ENCODE peak calls at places on chromosomes 5 and 9, in seven cellular contexts. One of them, this sample, is unnamed.

GRCh38 chr5:446066-446725 is 3.2 kb downstream of the EXOC3 start:
- DNase-seq in D721Med: no peak
- DNase-seq in body of pancreas: peak
- DNase-seq in HFF-Myc: no peak
- DNase-seq in fibroblast of lung: no peak
- DNase-seq in MM.1S: no peak
- DNase-seq in glutamatergic neuron: no peak
- DNase-seq in this sample: no peak

GRCh38 chr5:57680686-57681085 is 198.1 kb upstream of the ACTBL2 start:
- DNase-seq in D721Med: no peak
- DNase-seq in body of pancreas: no peak
- DNase-seq in HFF-Myc: no peak
- DNase-seq in fibroblast of lung: no peak
- DNase-seq in MM.1S: no peak
- DNase-seq in glutamatergic neuron: no peak
- DNase-seq in this sample: no peak

GRCh38 chr9:109536859-109537258 is 38.8 kb upstream of the PTPN3 start:
- DNase-seq in D721Med: no peak
- DNase-seq in body of pancreas: no peak
- DNase-seq in HFF-Myc: no peak
- DNase-seq in fibroblast of lung: no peak
- DNase-seq in MM.1S: no peak
- DNase-seq in glutamatergic neuron: no peak
- DNase-seq in this sample: no peak

GRCh38 chr5:34484591-34485228 is 171.4 kb upstream of the RAI14 start:
- DNase-seq in D721Med: no peak
- DNase-seq in body of pancreas: no peak
- DNase-seq in HFF-Myc: no peak
- DNase-seq in fibroblast of lung: peak
- DNase-seq in MM.1S: no peak
- DNase-seq in glutamatergic neuron: no peak
- DNase-seq in this sample: no peak

GRCh38 chr5:593511-593910 is 18.6 kb upstream of the CEP72 start:
- DNase-seq in D721Med: no peak
- DNase-seq in body of pancreas: no peak
- DNase-seq in HFF-Myc: no peak
- DNase-seq in fibroblast of lung: no peak
- DNase-seq in MM.1S: no peak
- DNase-seq in glutamatergic neuron: no peak
- DNase-seq in this sample: no peak

GRCh38 chr9:15641301-15641700 is 88.5 kb downstream of the CCDC171 start:
- DNase-seq in D721Med: no peak
- DNase-seq in body of pancreas: no peak
- DNase-seq in HFF-Myc: no peak
- DNase-seq in fibroblast of lung: no peak
- DNase-seq in MM.1S: no peak
- DNase-seq in glutamatergic neuron: no peak
- DNase-seq in this sample: no peak

GRCh38 chr5:147530801-147531389 is 21.0 kb upstream of the DPYSL3 start:
- DNase-seq in D721Med: no peak
- DNase-seq in body of pancreas: no peak
- DNase-seq in HFF-Myc: no peak
- DNase-seq in fibroblast of lung: peak
- DNase-seq in MM.1S: no peak
- DNase-seq in glutamatergic neuron: no peak
- DNase-seq in this sample: no peak

GRCh38 chr9:110125207-110125751 is 82.7 kb downstream of the C9orf152 start:
- DNase-seq in D721Med: no peak
- DNase-seq in body of pancreas: peak
- DNase-seq in HFF-Myc: no peak
- DNase-seq in fibroblast of lung: peak
- DNase-seq in MM.1S: no peak
- DNase-seq in glutamatergic neuron: peak
- DNase-seq in this sample: no peak

GRCh38 chr9:99432075-99432474 is 210.0 kb downstream of the SEC61B start:
- DNase-seq in D721Med: no peak
- DNase-seq in body of pancreas: no peak
- DNase-seq in HFF-Myc: no peak
- DNase-seq in fibroblast of lung: no peak
- DNase-seq in MM.1S: no peak
- DNase-seq in glutamatergic neuron: no peak
- DNase-seq in this sample: no peak

GRCh38 chr5:96199713-96200183 is 233.3 kb downstream of the PCSK1 start:
- DNase-seq in D721Med: no peak
- DNase-seq in body of pancreas: no peak
- DNase-seq in HFF-Myc: no peak
- DNase-seq in fibroblast of lung: no peak
- DNase-seq in MM.1S: no peak
- DNase-seq in glutamatergic neuron: no peak
- DNase-seq in this sample: no peak

GRCh38 chr9:132578367-132578932 is 4.0 kb upstream of the BARHL1 start:
- DNase-seq in D721Med: no peak
- DNase-seq in body of pancreas: no peak
- DNase-seq in HFF-Myc: no peak
- DNase-seq in fibroblast of lung: no peak
- DNase-seq in MM.1S: no peak
- DNase-seq in glutamatergic neuron: no peak
- DNase-seq in this sample: no peak

GRCh38 chr9:132996526-132996925 is 18.0 kb downstream of the GFI1B start:
- DNase-seq in D721Med: no peak
- DNase-seq in body of pancreas: no peak
- DNase-seq in HFF-Myc: no peak
- DNase-seq in fibroblast of lung: no peak
- DNase-seq in MM.1S: no peak
- DNase-seq in glutamatergic neuron: no peak
- DNase-seq in this sample: no peak

GRCh38 chr5:78829811-78830499 is 155.2 kb downstream of the ARSB start:
- DNase-seq in D721Med: no peak
- DNase-seq in body of pancreas: no peak
- DNase-seq in HFF-Myc: no peak
- DNase-seq in fibroblast of lung: peak
- DNase-seq in MM.1S: no peak
- DNase-seq in glutamatergic neuron: no peak
- DNase-seq in this sample: no peak

GRCh38 chr9:15272377-15272928 is 34.6 kb downstream of the TTC39B start:
- DNase-seq in D721Med: no peak
- DNase-seq in body of pancreas: no peak
- DNase-seq in HFF-Myc: no peak
- DNase-seq in fibroblast of lung: no peak
- DNase-seq in MM.1S: no peak
- DNase-seq in glutamatergic neuron: no peak
- DNase-seq in this sample: no peak

GRCh38 chr5:142145106-142145900 is 36.7 kb downstream of the NDFIP1 start:
- DNase-seq in D721Med: no peak
- DNase-seq in body of pancreas: peak
- DNase-seq in HFF-Myc: peak
- DNase-seq in fibroblast of lung: peak
- DNase-seq in MM.1S: peak
- DNase-seq in glutamatergic neuron: peak
- DNase-seq in this sample: peak
- TF ChIP-seq CTCF in D721Med: peak
- TF ChIP-seq CTCF in body of pancreas: peak
- TF ChIP-seq CTCF in HFF-Myc: peak
- TF ChIP-seq CTCF in fibroblast of lung: peak
- TF ChIP-seq CTCF in MM.1S: peak
- TF ChIP-seq CTCF in glutamatergic neuron: peak
- TF ChIP-seq CTCF in this sample: peak

DNA sequence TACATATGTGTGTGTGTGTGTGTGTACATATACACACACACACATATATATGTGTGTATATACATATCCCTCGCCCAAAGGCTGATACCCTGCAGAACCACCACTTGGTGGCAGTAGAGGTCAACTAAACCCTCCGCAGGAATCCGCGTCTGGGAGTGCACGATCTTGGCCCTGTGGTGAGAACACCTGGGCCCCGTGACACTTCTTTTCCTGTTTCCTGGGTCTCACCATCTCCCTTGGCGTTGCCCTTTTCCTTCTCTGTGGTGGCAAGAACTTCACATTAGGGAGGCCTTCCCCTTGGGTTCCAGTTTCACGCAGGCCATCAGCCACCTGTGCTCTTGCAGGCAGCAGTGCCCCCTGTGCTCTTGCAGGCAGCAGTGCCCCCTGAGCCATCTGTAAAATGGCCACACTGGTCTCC is 8.2 kb downstream of the IL9 start:
- DNase-seq in D721Med: peak
- DNase-seq in body of pancreas: peak
- DNase-seq in HFF-Myc: peak
- DNase-seq in fibroblast of lung: peak
- DNase-seq in MM.1S: peak
- DNase-seq in glutamatergic neuron: peak
- DNase-seq in this sample: peak
- TF ChIP-seq CTCF in D721Med: peak
- TF ChIP-seq CTCF in body of pancreas: peak
- TF ChIP-seq CTCF in HFF-Myc: peak
- TF ChIP-seq CTCF in fibroblast of lung: peak
- TF ChIP-seq CTCF in MM.1S: peak
- TF ChIP-seq CTCF in glutamatergic neuron: peak
- TF ChIP-seq CTCF in this sample: peak

DNA sequence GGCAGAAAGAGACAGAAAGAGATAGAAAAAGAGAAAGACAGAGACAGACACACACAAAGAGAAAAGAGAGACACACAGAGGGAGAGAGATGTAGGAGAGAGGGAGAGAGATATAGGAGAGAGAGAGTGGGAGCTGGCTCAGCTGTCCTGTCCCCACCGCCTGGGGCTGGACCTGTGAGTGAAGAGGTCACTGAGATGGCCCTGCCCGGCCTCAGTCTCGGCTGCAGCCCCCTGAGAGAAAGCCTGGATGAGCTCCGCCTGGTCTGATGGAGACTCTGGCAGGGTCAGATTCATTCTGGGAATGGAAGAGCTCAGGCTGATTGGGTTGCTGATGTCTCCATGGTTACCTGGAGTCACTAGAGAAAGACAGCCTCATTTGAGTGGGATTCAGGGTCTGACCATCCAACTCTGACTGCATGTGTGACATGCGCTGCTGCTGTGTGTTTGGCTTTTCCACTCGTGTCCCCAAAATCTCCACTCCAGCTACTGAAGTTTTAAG is 27.0 kb upstream of the SEMA4D start:
- DNase-seq in D721Med: no peak
- DNase-seq in body of pancreas: no peak
- DNase-seq in HFF-Myc: no peak
- DNase-seq in fibroblast of lung: no peak
- DNase-seq in MM.1S: no peak
- DNase-seq in glutamatergic neuron: peak
- DNase-seq in this sample: no peak
- TF ChIP-seq CTCF in D721Med: no peak
- TF ChIP-seq CTCF in body of pancreas: no peak
- TF ChIP-seq CTCF in HFF-Myc: no peak
- TF ChIP-seq CTCF in fibroblast of lung: no peak
- TF ChIP-seq CTCF in MM.1S: no peak
- TF ChIP-seq CTCF in glutamatergic neuron: no peak
- TF ChIP-seq CTCF in this sample: no peak

DNA sequence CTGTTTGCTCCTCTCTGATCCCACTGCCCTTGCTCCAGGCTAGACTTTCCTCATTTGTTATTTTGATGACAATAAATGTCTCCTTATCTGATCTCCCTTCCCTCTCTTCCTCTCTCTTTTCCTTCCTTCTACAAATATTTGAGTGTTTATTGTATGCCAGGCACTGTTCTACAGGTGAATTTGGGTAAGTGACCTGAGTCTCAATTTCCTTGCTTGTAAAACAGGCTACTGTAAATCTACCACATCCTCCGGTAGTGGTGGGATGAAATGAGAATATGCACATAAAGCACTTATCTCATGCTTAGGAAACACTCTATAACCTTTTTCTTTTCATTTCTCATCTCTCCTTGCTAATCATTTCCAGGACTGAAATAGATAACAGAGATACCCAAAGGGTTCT is 86.4 kb downstream of the HMHB1 start:
- DNase-seq in D721Med: no peak
- DNase-seq in body of pancreas: no peak
- DNase-seq in HFF-Myc: no peak
- DNase-seq in fibroblast of lung: no peak
- DNase-seq in MM.1S: no peak
- DNase-seq in glutamatergic neuron: no peak
- DNase-seq in this sample: no peak
- TF ChIP-seq CTCF in D721Med: no peak
- TF ChIP-seq CTCF in body of pancreas: no peak
- TF ChIP-seq CTCF in HFF-Myc: no peak
- TF ChIP-seq CTCF in fibroblast of lung: no peak
- TF ChIP-seq CTCF in MM.1S: no peak
- TF ChIP-seq CTCF in glutamatergic neuron: no peak
- TF ChIP-seq CTCF in this sample: no peak

GRCh38 chr9:98117984-98118639 is 910 bp downstream of the TRIM14 start:
- DNase-seq in D721Med: no peak
- DNase-seq in body of pancreas: peak
- DNase-seq in HFF-Myc: peak
- DNase-seq in fibroblast of lung: peak
- DNase-seq in MM.1S: no peak
- DNase-seq in glutamatergic neuron: no peak
- DNase-seq in this sample: peak
- TF ChIP-seq CTCF in D721Med: no peak
- TF ChIP-seq CTCF in body of pancreas: no peak
- TF ChIP-seq CTCF in HFF-Myc: peak
- TF ChIP-seq CTCF in fibroblast of lung: peak
- TF ChIP-seq CTCF in MM.1S: no peak
- TF ChIP-seq CTCF in glutamatergic neuron: no peak
- TF ChIP-seq CTCF in this sample: peak

DNA sequence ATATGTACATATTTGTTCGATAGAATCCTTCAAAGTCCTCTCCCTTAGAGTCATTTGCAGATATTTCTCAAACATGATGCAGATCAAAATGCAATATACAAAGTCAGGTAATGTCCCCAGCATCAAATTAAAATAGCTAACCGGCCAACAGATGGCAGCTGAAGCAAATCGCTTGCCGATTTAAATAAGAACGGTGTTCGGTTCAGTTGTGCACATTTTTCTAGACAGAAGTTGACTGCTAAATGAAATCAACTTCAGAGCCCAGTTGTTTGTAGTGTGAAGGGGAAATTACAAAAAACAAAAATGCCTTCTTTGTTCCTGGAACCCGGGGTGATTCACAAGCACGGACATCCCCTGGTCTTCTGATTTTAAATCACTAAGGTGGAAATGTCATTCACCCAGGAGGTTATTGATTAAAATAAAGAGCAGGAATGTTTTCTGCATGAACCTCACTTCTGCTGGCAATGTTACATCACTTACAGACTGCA is 219.2 kb downstream of the EBF1 start:
- DNase-seq in D721Med: no peak
- DNase-seq in body of pancreas: no peak
- DNase-seq in HFF-Myc: no peak
- DNase-seq in fibroblast of lung: no peak
- DNase-seq in MM.1S: no peak
- DNase-seq in glutamatergic neuron: no peak
- DNase-seq in this sample: peak
- TF ChIP-seq CTCF in D721Med: peak
- TF ChIP-seq CTCF in body of pancreas: no peak
- TF ChIP-seq CTCF in HFF-Myc: no peak
- TF ChIP-seq CTCF in fibroblast of lung: no peak
- TF ChIP-seq CTCF in MM.1S: no peak
- TF ChIP-seq CTCF in glutamatergic neuron: no peak
- TF ChIP-seq CTCF in this sample: no peak

GRCh38 chr9:93620041-93620506 is 43.7 kb downstream of the PHF2 start:
- DNase-seq in D721Med: no peak
- DNase-seq in body of pancreas: no peak
- DNase-seq in HFF-Myc: no peak
- DNase-seq in fibroblast of lung: no peak
- DNase-seq in MM.1S: no peak
- DNase-seq in glutamatergic neuron: no peak
- DNase-seq in this sample: no peak
- TF ChIP-seq CTCF in D721Med: no peak
- TF ChIP-seq CTCF in body of pancreas: no peak
- TF ChIP-seq CTCF in HFF-Myc: no peak
- TF ChIP-seq CTCF in fibroblast of lung: no peak
- TF ChIP-seq CTCF in MM.1S: no peak
- TF ChIP-seq CTCF in glutamatergic neuron: no peak
- TF ChIP-seq CTCF in this sample: no peak